ENCODE peak calls at places on chromosomes 5 and 9, in ten cellular contexts. M is fibroblast of lung; O is NB4; G is left ventricle myocardium inferior; F is adrenal gland; T is CD4-positive, alpha-beta T cell; C is BJ; H is astrocyte of the spinal cord; S is endothelial cell; Y is foreskin fibroblast. V is an unnamed sample.

GRCh38 chr9:30078195-30078594 is 2306.2 kb upstream of the ACO1 start:
- DNase-seq in Y (no peak), S (no peak), O (no peak), T (no peak), H (no peak), C (no peak), F (no peak), M (no peak), G (no peak), V (no peak)

GRCh38 chr5:134543820-134544692 is 18.6 kb downstream of the JADE2 start:
- DNase-seq in S (no peak), H (no peak), M (no peak), O (peak; percentile 74), G (peak; percentile 15), C (no peak), T (no peak), Y (no peak), F (no peak), V (peak; percentile 33)

GRCh38 chr5:153445875-153446567 is 44.4 kb upstream of the GRIA1 start:
- DNase-seq in C (no peak), H (no peak), M (peak; percentile 1), G (no peak), F (peak; percentile 23), S (no peak), T (no peak), O (peak; percentile 1), Y (peak; percentile 66), V (no peak)

GRCh38 chr5:60843693-60844428 is at the start of gene ELOVL7:
- DNase-seq in S (peak; percentile 64), O (no peak), M (peak; percentile 42), C (no peak), H (peak; percentile 5), T (no peak), Y (peak; percentile 21), G (no peak), F (peak; percentile 79), V (no peak)

GRCh38 chr9:125912261-125912660 is 165.1 kb downstream of the PBX3 start:
- DNase-seq in H (no peak), M (no peak), S (no peak), T (no peak), G (no peak), C (no peak), O (no peak), F (no peak), Y (no peak), V (no peak)

GRCh38 chr5:17118631-17119030 is 98.8 kb upstream of the BASP1 start:
- DNase-seq in G (no peak), T (no peak), O (peak; percentile 99), C (peak; percentile 86), F (peak; percentile 64), H (peak; percentile 94), Y (peak; percentile 97), M (peak; percentile 95), S (peak; percentile 24), V (no peak)

GRCh38 chr5:131436081-131436480 is 172.2 kb downstream of the CDC42SE2 start:
- DNase-seq in T (no peak), G (no peak), Y (no peak), C (no peak), M (no peak), S (no peak), O (no peak), H (no peak), F (peak; percentile 13), V (no peak)

GRCh38 chr5:35664584-35664983 is 46.9 kb downstream of the SPEF2 start:
- DNase-seq in M (no peak), O (no peak), T (no peak), C (no peak), G (no peak), H (no peak), Y (no peak), F (no peak), S (no peak), V (no peak)

GRCh38 chr5:124979174-124979573 is 232.7 kb upstream of the ZNF608 start:
- DNase-seq in O (no peak), H (no peak), S (no peak), F (no peak), M (peak; percentile 20), Y (no peak), T (no peak), G (no peak), C (no peak), V (no peak)

GRCh38 chr5:169850407-169850806 is 129.9 kb downstream of the INSYN2B start:
- DNase-seq in H (no peak), G (no peak), T (no peak), Y (no peak), C (no peak), S (no peak), O (peak; percentile 29), M (no peak), F (no peak), V (no peak)

GRCh38 chr5:74641778-74642542 is 1.4 kb upstream of the ENC1 start:
- DNase-seq in Y (peak; percentile 76), H (peak; percentile 87), G (peak; percentile 22), C (no peak), M (peak; percentile 82), T (peak; percentile 7), O (peak; percentile 78), F (peak; percentile 43), S (peak; percentile 38), V (no peak)

GRCh38 chr5:23105021-23105420 is 251.9 kb upstream of the CDH12 start:
- DNase-seq in C (no peak), S (no peak), Y (no peak), H (no peak), G (no peak), M (no peak), T (no peak), F (no peak), O (no peak), V (no peak)

GRCh38 chr5:14532180-14532579 is 49.4 kb upstream of the OTULINL start:
- DNase-seq in H (no peak), G (no peak), O (no peak), S (no peak), C (no peak), Y (no peak), F (no peak), M (no peak), T (no peak), V (no peak)

GRCh38 chr5:56564451-56565223 is 250.7 kb upstream of the MAP3K1 start:
- DNase-seq in O (peak; percentile 98), G (no peak), M (no peak), H (peak; percentile 66), S (no peak), F (no peak), Y (no peak), C (peak; percentile 70), T (no peak), V (no peak)

GRCh38 chr9:97675655-97676054 is 21.5 kb downstream of the XPA start:
- DNase-seq in T (no peak), Y (no peak), G (no peak), M (no peak), H (no peak), S (no peak), F (no peak), C (no peak), O (no peak), V (no peak)

GRCh38 chr5:168023190-168023589 is 268.3 kb upstream of the WWC1 start:
- DNase-seq in F (no peak), C (no peak), S (no peak), T (no peak), M (no peak), O (no peak), H (no peak), Y (no peak), G (peak; percentile 73), V (no peak)

GRCh38 chr9:1173986-1174385 is 123.8 kb downstream of the DMRT2 start:
- DNase-seq in M (no peak), C (peak; percentile 25), T (no peak), S (no peak), Y (peak; percentile 32), G (no peak), F (no peak), H (no peak), O (no peak), V (no peak)

GRCh38 chr9:106450549-106450948 is 412.4 kb upstream of the ZNF462 start:
- DNase-seq in M (no peak), Y (no peak), C (no peak), F (no peak), G (peak; percentile 71), H (no peak), S (no peak), T (no peak), O (no peak), V (no peak)

GRCh38 chr9:88583901-88584596 is 49.1 kb downstream of the NXNL2 start:
- DNase-seq in C (peak; percentile 65), F (no peak), H (peak; percentile 57), Y (peak; percentile 69), G (no peak), M (peak; percentile 91), S (no peak), O (no peak), T (no peak), V (no peak)
- TF ChIP-seq CTCF in C (peak; percentile 25), F (no peak), H (no peak), Y (peak; percentile 11), G (no peak), M (peak; percentile 9), S (no peak), O (no peak), T (no peak), V (no peak)

DNA sequence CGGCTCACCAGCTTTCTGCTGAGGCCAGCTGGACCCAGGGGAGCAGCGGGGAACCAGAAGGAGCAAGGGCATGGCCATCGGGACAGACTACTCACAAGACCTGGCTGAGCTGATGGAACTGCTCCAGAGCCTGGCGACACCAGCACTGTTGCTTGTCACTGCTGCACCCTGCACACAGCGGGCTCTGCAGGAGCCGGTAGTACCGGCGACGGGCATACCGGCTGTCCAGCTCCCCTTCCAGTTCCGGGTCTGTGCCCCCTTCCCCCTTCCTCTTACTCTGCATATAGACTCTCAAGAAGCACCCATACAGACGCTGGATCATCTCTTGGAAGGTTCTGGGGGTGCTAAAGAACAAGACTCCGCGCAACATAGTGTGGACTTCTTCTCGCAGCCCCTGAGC is 974 bp downstream of the ANAPC2 start:
- DNase-seq in S (no peak), F (no peak), M (no peak), C (no peak), T (no peak), G (no peak), H (no peak), Y (no peak), O (no peak), V (no peak)
- TF ChIP-seq CTCF in S (no peak), F (no peak), M (no peak), C (no peak), T (no peak), G (no peak), H (no peak), Y (no peak), O (no peak), V (no peak)

DNA sequence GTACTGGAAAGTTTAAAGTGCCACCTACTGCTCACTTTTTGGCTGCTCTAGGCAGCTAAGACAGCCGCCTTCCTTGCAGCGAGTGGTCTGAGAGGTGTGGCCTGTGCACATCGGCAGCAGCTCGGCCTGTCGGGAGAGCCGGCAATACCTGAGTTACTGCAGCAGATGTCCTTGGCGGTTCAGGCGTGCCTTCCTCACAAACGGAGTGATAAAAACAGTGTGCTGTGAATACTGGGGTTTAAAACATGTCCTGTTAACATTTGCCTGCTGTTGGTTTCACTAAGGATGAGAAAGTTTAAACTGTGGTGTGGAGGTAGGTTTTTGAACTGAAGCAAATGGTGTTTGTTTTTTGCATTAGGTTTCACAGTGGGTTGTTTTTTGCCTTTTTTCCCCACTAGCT is 12.9 kb downstream of the TRAF2 start:
- DNase-seq in F (no peak), M (no peak), S (no peak), O (no peak), H (no peak), Y (no peak), G (no peak), C (no peak), T (no peak), V (no peak)
- TF ChIP-seq CTCF in F (no peak), M (no peak), S (no peak), O (no peak), H (no peak), Y (no peak), G (no peak), C (no peak), T (no peak), V (no peak)

GRCh38 chr9:26973989-26974388 is 17.8 kb downstream of the IFT74 start:
- DNase-seq in O (no peak), F (no peak), Y (no peak), C (no peak), M (no peak), G (no peak), T (no peak), S (no peak), H (no peak), V (no peak)
- TF ChIP-seq CTCF in O (no peak), F (no peak), Y (no peak), C (no peak), M (no peak), G (no peak), T (no peak), S (no peak), H (no peak), V (no peak)